ENCODE peak calls at places on chromosome 17, in eight cellular contexts. T, Y, C, U, H, E, I and J are unnamed samples.

GRCh38 chr17:30831257-30831656 is 509 bp upstream of the ATAD5 start:
- DNase-seq in U (no peak), T (no peak), Y (no peak), C (peak), E (no peak), I (no peak), H (no peak), J (no peak)

GRCh38 chr17:78868391-78868790 is 27.8 kb upstream of the USP36 start:
- DNase-seq in U (no peak), H (peak), C (no peak), E (no peak), T (no peak), I (peak), Y (no peak), J (no peak)

GRCh38 chr17:66233023-66233753 is 4.0 kb upstream of the APOH start:
- DNase-seq in E (no peak), I (no peak), C (no peak), Y (no peak), T (no peak), U (no peak), H (no peak), J (no peak)

GRCh38 chr17:48494335-48494734 is 36.5 kb downstream of the HOXB1 start:
- DNase-seq in I (no peak), T (no peak), E (peak), U (no peak), C (no peak), Y (no peak), H (peak), J (no peak)

GRCh38 chr17:31787857-31788570 is 71.0 kb downstream of the COPRS start:
- DNase-seq in I (peak), Y (peak), T (no peak), E (peak), H (peak), C (no peak), U (no peak), J (no peak)

GRCh38 chr17:66348605-66349165 is 46.3 kb downstream of the PRKCA start:
- DNase-seq in E (peak), Y (no peak), I (peak), C (no peak), U (no peak), H (peak), T (no peak), J (no peak)

GRCh38 chr17:72591500-72592241 is 470.9 kb downstream of the SOX9 start:
- DNase-seq in U (no peak), Y (no peak), H (peak), C (peak), I (no peak), T (peak), E (peak), J (no peak)

GRCh38 chr17:11598274-11599221 is at the start of gene DNAH9:
- DNase-seq in U (peak), T (peak), E (peak), C (peak), Y (peak), H (peak), I (no peak), J (no peak)

GRCh38 chr17:4542726-4543191 is 12.4 kb downstream of the MYBBP1A start:
- DNase-seq in C (no peak), E (no peak), I (no peak), H (no peak), U (no peak), Y (no peak), T (no peak), J (peak)

GRCh38 chr17:82925336-82925735 is 85.5 kb upstream of the ZNF750 start:
- DNase-seq in U (peak), T (no peak), I (no peak), E (no peak), C (no peak), Y (no peak), H (no peak), J (no peak)

GRCh38 chr17:44030482-44030881 is 15.7 kb upstream of the TMEM101 start:
- DNase-seq in T (no peak), E (no peak), Y (no peak), H (no peak), C (no peak), U (no peak), I (no peak), J (no peak)

GRCh38 chr17:57751348-57751970 is 6.4 kb upstream of the CCDC182 start:
- DNase-seq in E (peak), T (no peak), H (no peak), I (no peak), U (no peak), Y (no peak), C (no peak), J (no peak)

GRCh38 chr17:79715318-79716182 is 15.2 kb upstream of the ENPP7 start:
- DNase-seq in I (no peak), T (no peak), E (no peak), Y (no peak), U (no peak), C (no peak), H (no peak), J (no peak)

GRCh38 chr17:66276328-66276937 is 26.0 kb upstream of the PRKCA start:
- DNase-seq in I (no peak), Y (no peak), U (no peak), H (peak), C (no peak), E (peak), T (no peak), J (no peak)

GRCh38 chr17:199806-200603 is 18.6 kb upstream of the DOC2B start:
- DNase-seq in E (no peak), I (no peak), H (no peak), C (no peak), U (no peak), T (peak), Y (no peak), J (no peak)

GRCh38 chr17:17001874-17002520 is 30.1 kb upstream of the TNFRSF13B start:
- DNase-seq in H (no peak), C (peak), I (no peak), E (peak), Y (no peak), T (peak), U (peak), J (peak)

GRCh38 chr17:41654134-41654907 is 29.9 kb upstream of the KRT17 start:
- DNase-seq in C (peak), U (peak), I (no peak), H (no peak), T (no peak), Y (no peak), E (no peak), J (no peak)

GRCh38 chr17:43020789-43021738 is 1.1 kb downstream of the VAT1 start:
- DNase-seq in C (peak), E (peak), H (peak), U (peak), T (peak), I (no peak), Y (peak), J (peak)

GRCh38 chr17:694239-694638 is 20.4 kb downstream of the VPS53 start:
- DNase-seq in T (no peak), Y (no peak), H (peak), I (peak), E (peak), C (no peak), U (no peak), J (no peak)

GRCh38 chr17:66411498-66411897 is 109.1 kb downstream of the PRKCA start:
- DNase-seq in U (no peak), I (no peak), H (no peak), Y (no peak), E (no peak), C (no peak), T (no peak), J (no peak)

GRCh38 chr17:56172517-56172982 is 19.3 kb downstream of the ANKFN1 start:
- DNase-seq in U (no peak), Y (no peak), C (no peak), T (no peak), H (no peak), E (no peak), I (no peak), J (no peak)

GRCh38 chr17:42673266-42673884 is 3.4 kb downstream of the PLEKHH3 start:
- DNase-seq in I (no peak), H (no peak), U (peak), T (no peak), E (no peak), Y (no peak), C (no peak), J (no peak)

GRCh38 chr17:49440581-49440980 is 25.9 kb upstream of the PHB1 start:
- DNase-seq in C (no peak), U (no peak), Y (peak), I (no peak), H (no peak), T (no peak), E (no peak), J (no peak)

GRCh38 chr17:3627768-3628167 is 8.3 kb downstream of the SHPK start:
- DNase-seq in U (peak), T (no peak), E (no peak), C (no peak), Y (no peak), H (no peak), I (no peak), J (no peak)

GRCh38 chr17:47232465-47232864 is 21.2 kb upstream of the ITGB3 start:
- DNase-seq in E (no peak), Y (no peak), T (no peak), I (no peak), U (no peak), H (no peak), C (no peak), J (no peak)

GRCh38 chr17:58703137-58703846 is 10.9 kb downstream of the RAD51C start:
- DNase-seq in E (peak), T (no peak), C (no peak), I (peak), Y (no peak), H (peak), U (no peak), J (no peak)

GRCh38 chr17:13885953-13886889 is 183.1 kb upstream of the COX10 start:
- DNase-seq in I (no peak), U (peak), H (peak), T (no peak), Y (no peak), E (no peak), C (no peak), J (no peak)

DNA sequence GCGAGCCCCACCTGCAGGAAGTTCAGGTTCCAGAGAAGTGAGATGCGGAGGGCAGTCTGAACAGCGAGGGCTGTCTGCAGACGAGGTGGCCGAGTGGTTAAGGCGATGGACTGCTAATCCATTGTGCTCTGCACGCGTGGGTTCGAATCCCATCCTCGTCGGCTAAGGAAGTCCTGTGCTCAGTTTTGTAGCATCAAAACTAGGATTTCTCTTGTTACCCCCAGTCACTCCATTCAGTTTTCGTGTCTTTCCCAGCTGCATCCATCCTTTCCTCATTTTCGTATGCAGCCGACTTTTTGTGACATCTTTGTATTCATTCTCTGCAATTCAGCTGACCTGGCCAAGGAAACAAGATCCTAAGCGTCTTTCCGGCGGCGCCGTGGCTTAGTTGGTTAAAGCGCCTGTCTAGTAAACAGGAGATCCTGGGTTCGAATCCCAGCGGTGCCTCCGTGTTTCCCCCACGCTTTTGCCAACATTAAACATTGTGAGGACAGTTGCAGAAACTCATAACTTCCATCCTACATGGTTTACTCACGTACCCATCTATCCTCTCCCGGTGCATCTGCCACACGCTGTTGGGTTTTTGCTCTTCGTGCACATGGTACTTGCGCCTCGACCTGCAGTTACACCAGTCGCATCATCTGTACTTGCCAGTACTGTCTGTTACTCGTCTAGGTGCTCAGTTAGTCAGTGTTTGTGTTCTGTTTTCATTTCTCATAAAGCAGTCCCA is 3.0 kb downstream of the BORCS6 start:
- DNase-seq in T (peak), Y (peak), C (peak), H (peak), U (peak), I (peak), E (peak), J (peak)
- TF ChIP-seq CTCF in T (no peak), Y (no peak), C (no peak), H (no peak), U (peak), I (peak), E (peak), J (peak)

DNA sequence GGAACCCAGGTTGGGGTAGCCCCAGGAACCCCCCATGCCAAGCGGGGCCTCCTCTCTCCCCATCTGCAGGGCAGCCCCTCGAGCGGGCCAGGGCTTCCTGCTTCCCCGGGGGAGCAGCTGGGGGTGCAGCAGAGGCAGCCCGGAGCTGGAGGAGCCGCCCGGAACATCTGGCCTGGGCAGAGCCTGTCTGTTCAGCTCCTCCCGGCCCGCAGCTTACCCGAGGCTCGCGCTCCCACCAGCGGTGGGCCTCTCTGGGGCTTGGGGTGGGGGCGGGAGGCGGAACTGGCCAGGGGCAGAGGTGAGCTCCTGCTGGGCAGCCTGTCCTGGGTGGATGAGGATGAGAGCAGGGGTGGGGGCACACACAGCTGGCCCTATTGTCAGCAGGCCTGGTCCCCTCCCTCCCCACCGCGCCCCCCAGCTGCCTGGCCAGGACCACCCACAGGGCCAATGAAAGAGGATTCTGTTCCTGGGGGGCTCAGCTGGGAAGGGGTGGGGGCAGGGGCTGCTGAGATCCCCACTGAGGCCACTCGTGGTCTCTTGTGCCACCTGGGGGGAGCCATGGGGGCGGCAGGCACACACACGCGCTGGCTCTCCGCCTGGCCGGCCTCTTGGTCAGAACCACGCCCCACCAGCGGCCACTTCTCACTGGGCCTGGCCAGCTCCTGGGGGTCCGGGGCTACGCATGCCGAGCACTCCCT is 34.7 kb downstream of the BAHCC1 start:
- DNase-seq in C (no peak), H (no peak), I (no peak), E (peak), Y (no peak), T (no peak), U (no peak), J (no peak)
- TF ChIP-seq CTCF in C (no peak), H (no peak), I (no peak), E (no peak), Y (no peak), T (no peak), U (peak), J (no peak)

DNA sequence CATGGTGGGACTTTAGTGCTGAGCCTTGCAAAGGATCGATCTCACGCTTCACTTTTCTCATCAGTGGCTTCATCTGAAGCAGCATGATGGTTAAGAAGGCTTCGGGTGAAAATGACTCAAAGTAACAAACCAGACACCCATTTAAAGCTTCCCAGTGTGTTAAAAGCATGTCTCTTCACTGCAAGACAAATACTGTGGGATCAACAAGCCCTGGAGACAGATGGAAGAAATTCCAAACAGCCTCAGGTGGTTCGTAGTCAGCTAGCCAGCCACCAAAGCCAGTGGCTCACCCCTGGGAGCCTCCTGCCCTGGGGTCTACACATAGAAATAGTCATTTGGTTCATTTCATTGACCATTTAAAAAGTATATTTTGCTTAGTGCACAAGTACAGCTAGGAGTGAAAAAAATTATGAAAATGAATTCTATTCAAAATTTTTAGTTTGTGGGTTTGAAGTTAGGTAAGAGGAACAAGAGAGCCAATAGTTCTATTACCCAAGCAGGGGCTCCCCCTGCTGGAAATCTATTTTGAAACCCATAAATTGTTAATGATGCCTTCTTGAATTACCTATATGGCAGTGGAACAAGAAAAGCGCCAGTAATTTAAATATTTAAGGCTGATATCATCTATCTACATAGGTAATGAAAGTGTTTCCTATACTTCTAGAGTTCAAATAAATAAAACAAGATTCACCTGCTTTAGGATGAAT is 51.6 kb downstream of the PMP22 start:
- DNase-seq in C (peak), E (peak), I (no peak), T (no peak), H (no peak), U (no peak), Y (no peak), J (no peak)
- TF ChIP-seq CTCF in C (peak), E (peak), I (peak), T (peak), H (peak), U (peak), Y (no peak), J (peak)

GRCh38 chr17:37218849-37219248 is 156.9 kb upstream of the C17orf78 start:
- DNase-seq in Y (no peak), E (no peak), T (no peak), H (no peak), C (no peak), U (no peak), I (no peak), J (no peak)

GRCh38 chr17:37225458-37225857 is 150.3 kb upstream of the C17orf78 start:
- DNase-seq in H (no peak), Y (no peak), U (no peak), T (no peak), C (peak), I (no peak), E (no peak), J (no peak)

GRCh38 chr17:37221865-37222264 is 153.9 kb upstream of the C17orf78 start:
- DNase-seq in C (no peak), I (no peak), Y (no peak), E (no peak), H (no peak), U (no peak), T (no peak), J (no peak)

GRCh38 chr17:37219876-37220608 is 155.7 kb upstream of the C17orf78 start:
- DNase-seq in Y (no peak), T (no peak), E (no peak), C (peak), U (no peak), I (no peak), H (no peak), J (no peak)

DNA sequence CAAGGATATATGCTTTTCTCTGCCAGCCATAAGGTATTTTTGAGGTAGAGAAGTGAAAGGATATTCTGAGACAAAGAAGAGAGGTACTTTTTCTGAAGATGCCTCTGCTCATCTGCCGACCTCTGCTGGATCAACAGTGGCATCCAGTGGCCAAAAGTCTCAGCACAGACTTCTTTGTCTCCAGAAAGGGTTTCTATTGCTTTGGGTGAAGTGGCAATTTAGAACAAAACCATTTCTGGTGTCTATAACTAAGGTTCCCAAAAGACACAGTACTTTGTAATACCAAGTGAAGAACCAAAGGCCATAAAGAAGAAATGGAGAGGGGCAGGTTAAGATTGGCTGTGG is 155.2 kb upstream of the C17orf78 start:
- DNase-seq in E (peak), H (no peak), I (no peak), T (peak), C (peak), U (no peak), Y (no peak), J (no peak)
- TF ChIP-seq CTCF in E (peak), H (peak), I (peak), T (no peak), C (peak), U (peak), Y (no peak), J (no peak)

DNA sequence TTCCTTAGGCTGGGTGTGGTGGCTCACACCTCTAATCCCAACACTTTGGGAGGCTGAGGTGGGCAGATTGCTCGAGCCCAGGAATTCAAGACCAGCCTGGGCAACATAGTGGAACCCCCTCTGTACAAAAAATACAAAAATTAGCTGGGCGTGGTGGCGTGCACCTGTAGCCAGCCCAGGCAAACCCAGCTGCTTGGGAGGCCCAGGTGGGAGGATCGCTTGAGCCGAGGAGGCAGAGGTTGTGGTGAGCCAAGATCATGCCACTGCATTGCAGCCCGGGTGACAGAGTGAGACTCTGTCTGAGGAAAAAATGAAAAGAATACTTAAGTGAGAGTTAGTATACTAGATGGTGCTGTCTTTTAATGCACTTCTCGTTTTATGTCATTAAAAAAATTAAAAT is 15.1 kb downstream of the PPM1D start:
- DNase-seq in U (no peak), T (no peak), E (no peak), Y (no peak), I (no peak), H (no peak), C (no peak), J (no peak)
- TF ChIP-seq CTCF in U (no peak), T (no peak), E (no peak), Y (no peak), I (no peak), H (no peak), C (no peak), J (no peak)

GRCh38 chr17:45116434-45117016 is 15.8 kb downstream of the PLCD3 start:
- DNase-seq in I (no peak), C (no peak), T (no peak), E (no peak), H (no peak), Y (no peak), U (no peak), J (no peak)
- TF ChIP-seq CTCF in I (no peak), C (no peak), T (no peak), E (no peak), H (no peak), Y (no peak), U (no peak), J (no peak)

GRCh38 chr17:20097362-20097761 is 88.2 kb downstream of the SPECC1 start:
- DNase-seq in I (no peak), H (no peak), Y (no peak), E (no peak), U (no peak), T (no peak), C (no peak), J (no peak)

GRCh38 chr17:20096430-20096829 is 87.3 kb downstream of the SPECC1 start:
- DNase-seq in Y (no peak), E (no peak), T (no peak), I (no peak), H (no peak), C (no peak), U (peak), J (no peak)

GRCh38 chr17:20092973-20093626 is 83.9 kb downstream of the SPECC1 start:
- DNase-seq in U (no peak), H (no peak), Y (no peak), C (peak), T (no peak), E (no peak), I (no peak), J (no peak)

GRCh38 chr17:20094777-20095176 is 85.6 kb downstream of the SPECC1 start:
- DNase-seq in H (no peak), C (no peak), E (no peak), I (no peak), Y (no peak), U (no peak), T (no peak), J (no peak)

GRCh38 chr17:20095366-20096080 is 86.4 kb downstream of the SPECC1 start:
- DNase-seq in I (no peak), H (peak), T (peak), E (peak), Y (peak), C (peak), U (peak), J (no peak)
- TF ChIP-seq CTCF in I (peak), H (peak), T (no peak), E (peak), Y (peak), C (peak), U (peak), J (no peak)

GRCh38 chr17:45889579-45889978 is 4.8 kb upstream of the MAPT start:
- DNase-seq in Y (no peak), E (no peak), H (no peak), I (no peak), T (peak), U (no peak), C (peak), J (no peak)
- TF ChIP-seq CTCF in Y (no peak), E (no peak), H (no peak), I (no peak), T (no peak), U (peak), C (peak), J (no peak)